ENCODE peak calls at places on chromosomes 3 and 15, in four cellular contexts. F is ovary, T is heart left ventricle, Y is colonic mucosa. C is an unnamed sample. For H3K4me1, the result is how much of the 10 kb centered on the place peaks cover.

GRCh38 chr3:99319450-99319849 is 318.9 kb upstream of the COL8A1 start:
- DNase-seq in F (no peak), T (no peak), Y (no peak), C (no peak)

GRCh38 chr3:51845129-51845528 is 16.3 kb upstream of the IQCF2 start:
- DNase-seq in F (no peak), T (no peak), Y (no peak), C (no peak)

GRCh38 chr3:123346041-123346440 is 102.8 kb downstream of the ADCY5 start:
- DNase-seq in F (peak), T (no peak), Y (no peak), C (no peak)

GRCh38 chr3:59388555-59389280 is 338.9 kb upstream of the CFAP20DC start:
- DNase-seq in F (no peak), T (no peak), Y (no peak), C (no peak)

GRCh38 chr15:48112242-48112641 is 8.5 kb upstream of the SLC24A5 start:
- DNase-seq in F (no peak), T (no peak), Y (no peak), C (no peak)

GRCh38 chr15:62482715-62483429 is 317.8 kb upstream of the C2CD4B start:
- DNase-seq in F (no peak), T (no peak), Y (no peak), C (no peak)

GRCh38 chr3:30677347-30677685 is 70.9 kb downstream of the TGFBR2 start:
- DNase-seq in F (no peak), T (no peak), Y (no peak), C (no peak)

GRCh38 chr3:14428087-14429067 is 26.0 kb downstream of the SLC6A6 start:
- DNase-seq in F (no peak), T (no peak), Y (no peak), C (no peak)

GRCh38 chr15:39770748-39771689 is 11.6 kb downstream of the FSIP1 start:
- DNase-seq in F (no peak), T (no peak), Y (no peak), C (no peak)

GRCh38 chr15:43872416-43873020 is 45.7 kb downstream of the WDR76 start:
- DNase-seq in F (peak), T (no peak), Y (peak), C (no peak)

GRCh38 chr3:185713015-185713414 is 111.8 kb downstream of the IGF2BP2 start:
- DNase-seq in F (no peak), T (no peak), Y (peak), C (no peak)

GRCh38 chr3:134366928-134367352 is 7.3 kb downstream of the AMOTL2 start:
- DNase-seq in F (no peak), T (peak), Y (peak), C (peak)

GRCh38 chr3:23832523-23832922 is 26.8 kb downstream of the UBE2E1 start:
- DNase-seq in F (no peak), T (no peak), Y (no peak), C (no peak)

GRCh38 chr3:152317184-152317583 is 48.5 kb downstream of the MBNL1 start:
- DNase-seq in F (no peak), T (no peak), Y (no peak), C (no peak)

GRCh38 chr3:112889357-112889756 is 42.7 kb upstream of the CD200R1L start:
- DNase-seq in F (no peak), T (no peak), Y (no peak), C (no peak)

GRCh38 chr3:8156138-8156537 is 345.5 kb upstream of the LMCD1 start:
- DNase-seq in F (no peak), T (no peak), Y (no peak), C (no peak)

GRCh38 chr3:83193526-83193925 is 1432.1 kb upstream of the GBE1 start:
- DNase-seq in F (no peak), T (no peak), Y (no peak), C (no peak)

GRCh38 chr3:122642935-122643334 is 37.7 kb upstream of the PARP14 start:
- DNase-seq in F (no peak), T (no peak), Y (no peak), C (no peak)

GRCh38 chr3:43059456-43059855 is 46.4 kb downstream of the POMGNT2 start:
- DNase-seq in F (no peak), T (no peak), Y (no peak), C (no peak)

GRCh38 chr15:51121118-51121517 is 26.4 kb upstream of the TNFAIP8L3 start:
- DNase-seq in F (peak), T (no peak), Y (no peak), C (no peak)

GRCh38 chr3:156973954-156974353 is 147.8 kb downstream of the LEKR1 start:
- DNase-seq in F (no peak), T (no peak), Y (no peak), C (no peak)

GRCh38 chr3:159250961-159251360 is 449.1 kb downstream of the MFSD1 start:
- DNase-seq in F (no peak), T (no peak), Y (no peak), C (no peak)

GRCh38 chr15:45640610-45641009 is 5.8 kb downstream of the SQOR start:
- DNase-seq in F (no peak), T (no peak), Y (no peak), C (no peak)

GRCh38 chr15:31477301-31477700 is 150.7 kb downstream of the KLF13 start:
- DNase-seq in F (no peak), T (no peak), Y (no peak), C (no peak)

GRCh38 chr3:123590685-123591450 is 6.0 kb upstream of the HACD2 start:
- DNase-seq in F (no peak), T (no peak), Y (no peak), C (no peak)

GRCh38 chr15:68330911-68331310 is 53.4 kb downstream of the FEM1B start:
- DNase-seq in F (no peak), T (no peak), Y (no peak), C (no peak)

GRCh38 chr15:33215941-33216872 is 21.7 kb upstream of the FMN1 start:
- DNase-seq in F (no peak), T (no peak), Y (no peak), C (no peak)

GRCh38 chr3:24741506-24741905 is 246.9 kb upstream of the THRB start:
- DNase-seq in F (no peak), T (no peak), Y (no peak), C (no peak)

GRCh38 chr15:40441736-40442531 is 1.2 kb downstream of the BAHD1 start:
- DNase-seq in F (peak), T (no peak), Y (peak), C (no peak)

GRCh38 chr3:42819351-42819965 is 10.2 kb downstream of the ACKR2 start:
- DNase-seq in F (no peak), T (no peak), Y (peak), C (no peak)

GRCh38 chr3:104176706-104177105 is 1190.0 kb upstream of the ALCAM start:
- DNase-seq in F (no peak), T (no peak), Y (no peak), C (no peak)

GRCh38 chr3:125647318-125648014 is 52.2 kb upstream of the OSBPL11 start:
- DNase-seq in F (no peak), T (no peak), Y (peak), C (no peak)

GRCh38 chr3:18135083-18135814 is 289.9 kb downstream of the SATB1 start:
- DNase-seq in F (no peak), T (no peak), Y (no peak), C (no peak)

GRCh38 chr3:65676592-65676991 is 362.1 kb downstream of the MAGI1 start:
- DNase-seq in F (no peak), T (no peak), Y (no peak), C (no peak)

GRCh38 chr3:112688819-112689218 is 47.9 kb upstream of the CCDC80 start:
- DNase-seq in F (no peak), T (no peak), Y (no peak), C (no peak)

GRCh38 chr3:168116279-168116678 is 20.6 kb upstream of the GOLIM4 start:
- DNase-seq in F (no peak), T (peak), Y (no peak), C (peak)

GRCh38 chr3:55549172-55549571 is 62.1 kb upstream of the WNT5A start:
- DNase-seq in F (no peak), T (no peak), Y (no peak), C (no peak)

GRCh38 chr3:187401861-187402260 is 33.7 kb downstream of the RTP4 start:
- DNase-seq in F (no peak), T (no peak), Y (no peak), C (no peak)

GRCh38 chr3:188706599-188706998 is 465.2 kb upstream of the TPRG1 start:
- DNase-seq in F (no peak), T (no peak), Y (no peak), C (no peak)
- H3K4me1 ChIP-seq in F (under half), T (under half), Y (under half), C (under half)

DNA sequence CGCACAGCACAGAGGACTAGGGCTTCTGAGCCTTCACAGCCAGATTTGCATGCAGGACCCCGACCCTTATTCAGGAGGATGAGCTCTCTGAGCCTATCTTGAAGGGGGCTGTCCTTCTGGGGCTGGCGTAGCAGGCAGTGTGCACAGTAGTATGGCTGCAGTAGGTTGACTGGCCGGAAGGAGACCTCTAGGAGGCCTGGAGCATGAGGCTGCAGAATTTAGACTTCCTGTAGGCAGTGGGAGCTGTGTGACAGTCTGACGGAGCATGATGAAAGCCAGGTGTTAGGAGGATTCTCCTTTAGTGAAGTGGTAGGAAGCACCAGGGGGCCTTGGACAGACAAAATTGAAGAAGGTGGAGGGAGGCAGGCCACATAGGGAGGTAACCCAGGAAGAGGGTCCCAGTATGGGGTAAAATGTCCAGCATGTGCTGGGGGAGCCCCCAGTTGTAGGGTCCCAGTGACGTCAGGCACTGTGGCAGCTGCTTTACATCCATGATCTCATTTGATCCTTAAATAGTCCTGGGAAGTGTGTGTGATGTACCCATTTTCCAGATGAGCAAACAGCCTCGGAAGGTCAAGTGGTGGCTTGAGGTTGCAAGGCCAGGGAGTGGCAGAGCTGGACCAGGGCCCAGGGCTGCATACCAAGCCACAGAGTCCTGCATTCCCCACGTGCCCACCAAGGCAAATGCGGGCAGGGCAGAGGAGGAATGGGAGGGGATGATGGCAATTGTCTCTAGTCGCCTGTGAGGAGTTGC is 36.1 kb downstream of the SPSB4 start:
- DNase-seq in F (no peak), T (no peak), Y (no peak), C (no peak)
- H3K4me1 ChIP-seq in F (under half), T (under half), Y (under half), C (half or more)

GRCh38 chr15:58527573-58528196 is 95.9 kb downstream of the LIPC start:
- DNase-seq in F (no peak), T (no peak), Y (no peak), C (no peak)
- H3K4me1 ChIP-seq in F (under half), T (under half), Y (under half), C (half or more)

DNA sequence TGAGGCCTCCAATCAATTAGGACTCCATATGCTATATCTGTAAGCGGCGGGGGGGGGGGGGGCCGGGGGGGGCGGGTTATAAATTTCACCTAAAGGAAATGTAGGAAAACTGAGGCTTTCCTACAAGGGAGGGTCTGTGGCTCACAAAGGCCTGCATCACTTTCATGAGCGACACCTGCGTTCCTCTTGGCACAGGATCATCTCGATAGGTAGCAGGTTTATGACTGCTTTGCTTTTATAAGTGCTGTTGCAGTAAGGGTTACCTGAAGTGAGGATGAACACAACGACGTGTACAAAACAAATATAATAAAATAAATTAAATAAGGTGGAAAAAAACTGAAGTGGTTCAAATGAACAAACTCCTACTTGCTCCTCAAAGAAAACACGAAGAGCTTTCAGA is 194.3 kb downstream of the FOXP1 start:
- DNase-seq in F (no peak), T (no peak), Y (peak), C (no peak)
- H3K4me1 ChIP-seq in F (under half), T (under half), Y (under half), C (under half)

DNA sequence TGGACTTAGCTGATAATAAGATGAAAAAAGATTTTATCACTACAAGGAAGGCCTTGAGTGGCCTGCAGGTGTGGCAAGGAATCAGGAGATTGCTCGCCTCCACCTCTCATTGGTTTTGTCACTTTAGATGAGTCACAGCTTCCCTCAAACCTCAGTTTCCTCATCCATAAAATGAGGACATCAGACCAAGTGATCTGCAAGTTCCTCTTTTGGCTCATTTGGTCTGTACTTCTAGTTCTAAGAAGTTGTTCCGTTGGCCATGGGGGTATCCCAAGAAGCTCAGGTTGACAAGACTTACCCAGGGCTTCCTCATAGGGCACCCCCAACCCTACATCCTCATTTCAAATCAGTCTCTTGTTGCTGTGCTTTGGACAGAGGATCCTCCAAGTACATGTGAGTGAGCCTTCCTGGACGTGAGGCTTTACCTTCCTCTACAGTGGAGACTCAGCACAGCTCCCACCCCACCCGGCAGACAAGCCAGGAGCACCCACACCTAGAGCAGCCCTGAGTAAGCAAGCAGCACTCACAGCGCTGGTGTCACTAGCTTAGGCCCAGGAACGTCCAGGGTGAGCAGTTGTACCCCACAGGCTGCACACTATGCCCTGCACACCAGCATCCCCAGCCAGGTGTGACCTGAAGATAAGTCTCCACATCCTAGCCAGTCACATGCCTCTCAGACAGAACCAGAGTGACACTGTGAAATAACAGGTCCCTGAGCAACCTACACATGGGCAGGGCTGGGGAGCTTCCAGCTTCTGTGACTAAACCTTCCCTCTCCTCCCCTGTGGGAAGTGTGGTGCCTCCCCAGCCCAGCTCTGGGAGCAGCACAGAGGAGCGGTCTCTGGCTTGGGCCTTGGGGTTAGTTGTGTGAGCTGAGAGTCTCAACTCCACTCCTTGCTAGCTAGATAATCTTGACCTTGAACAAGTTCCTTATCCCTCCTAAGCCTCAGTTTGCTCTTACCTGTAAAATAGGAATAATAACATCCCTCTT is 253.8 kb downstream of the UACA start:
- DNase-seq in F (no peak), T (no peak), Y (no peak), C (no peak)
- H3K4me1 ChIP-seq in F (under half), T (under half), Y (under half), C (under half)

DNA sequence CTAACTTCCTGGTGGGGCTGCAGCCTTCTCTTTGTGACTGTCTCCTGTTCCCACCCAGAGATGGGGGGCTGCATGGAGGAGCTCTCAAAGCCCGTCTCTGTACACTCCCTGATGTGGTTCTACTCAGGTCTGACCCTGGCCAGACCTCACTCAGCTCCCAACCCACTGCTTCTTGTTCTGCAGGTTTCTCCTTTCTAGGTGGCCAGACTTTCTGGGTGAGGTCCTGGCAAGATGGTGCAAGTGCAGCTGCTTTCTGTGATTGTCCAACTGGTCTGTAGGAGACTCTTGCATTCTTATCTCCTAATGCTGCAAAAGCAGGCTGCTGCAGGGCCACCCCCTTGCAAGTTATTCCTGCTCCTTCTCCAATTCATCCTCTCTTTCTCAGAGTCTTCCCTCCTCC is 77.4 kb upstream of the XCR1 start:
- DNase-seq in F (no peak), T (no peak), Y (no peak), C (no peak)
- H3K4me1 ChIP-seq in F (under half), T (under half), Y (under half), C (under half)

GRCh38 chr3:120440762-120441161 is 10.0 kb downstream of the FSTL1 start:
- DNase-seq in F (no peak), T (no peak), Y (no peak), C (no peak)

GRCh38 chr3:120440001-120440703 is 10.6 kb downstream of the FSTL1 start:
- DNase-seq in F (no peak), T (no peak), Y (no peak), C (no peak)

GRCh38 chr3:120437559-120437958 is 13.2 kb downstream of the FSTL1 start:
- DNase-seq in F (no peak), T (no peak), Y (no peak), C (no peak)

GRCh38 chr3:120438216-120438615 is 12.6 kb downstream of the FSTL1 start:
- DNase-seq in F (no peak), T (no peak), Y (no peak), C (no peak)

DNA sequence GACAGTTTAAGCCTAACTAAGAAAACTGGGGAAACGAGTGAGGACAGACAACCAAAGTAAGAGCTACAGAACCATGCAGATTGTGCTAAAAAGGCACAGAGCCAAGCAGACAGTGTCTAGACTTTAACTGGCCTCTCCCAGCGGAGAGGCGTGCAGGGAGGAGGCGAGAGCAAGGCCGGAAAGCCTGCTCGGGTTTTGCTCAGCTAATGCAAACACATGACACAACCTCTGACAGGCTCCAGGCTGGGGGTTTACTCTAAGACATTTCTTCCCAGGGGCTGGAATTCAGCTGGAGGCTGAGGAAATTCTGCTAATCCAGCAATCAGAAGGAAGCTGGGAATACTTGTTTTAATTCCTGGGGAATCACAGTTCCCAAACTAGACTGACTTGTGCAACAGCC is 11.8 kb downstream of the FSTL1 start:
- DNase-seq in F (peak), T (peak), Y (peak), C (peak)
- H3K4me1 ChIP-seq in F (under half), T (half or more), Y (under half), C (half or more)

GRCh38 chr15:98803228-98804056 is 155.1 kb downstream of the IGF1R start:
- DNase-seq in F (no peak), T (no peak), Y (no peak), C (no peak)
- H3K4me1 ChIP-seq in F (under half), T (under half), Y (under half), C (half or more)

DNA sequence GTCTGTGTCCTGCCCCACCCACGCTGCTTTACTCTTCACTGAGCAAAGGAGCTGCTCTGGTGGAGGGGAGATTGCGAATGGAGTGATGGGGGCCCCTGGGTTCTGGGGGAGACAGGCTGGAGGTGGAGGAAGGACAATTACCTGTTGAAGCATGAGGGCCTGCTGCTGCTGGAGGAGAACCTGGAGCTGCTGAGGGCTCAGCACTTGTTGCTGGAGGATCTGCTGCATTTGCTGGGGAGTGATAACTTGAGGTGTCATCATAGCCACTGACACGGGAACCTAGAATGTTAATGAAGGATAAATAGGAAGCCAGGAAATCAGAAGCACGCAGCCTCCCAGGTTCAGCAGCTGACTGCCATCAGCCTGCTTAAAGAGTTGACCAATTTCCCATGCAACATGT is 530.0 kb downstream of the FOXP1 start:
- DNase-seq in F (no peak), T (no peak), Y (no peak), C (no peak)
- H3K4me1 ChIP-seq in F (under half), T (half or more), Y (under half), C (half or more)